ENCODE peak calls at places on chromosomes 11 and 22, in four cellular contexts. One of them, this sample, is unnamed.

GRCh38 chr11:84316866-84317560 is 1030.8 kb upstream of the CCDC90B start:
- DNase-seq in HL-60: no peak
- DNase-seq in GM12878: no peak
- DNase-seq in K562: no peak
- DNase-seq in this sample: no peak

GRCh38 chr11:7418061-7418460 is 67.2 kb upstream of the OLFML1 start:
- DNase-seq in HL-60: no peak
- DNase-seq in GM12878: no peak
- DNase-seq in K562: no peak
- DNase-seq in this sample: no peak

GRCh38 chr11:9017773-9018172 is 14.0 kb upstream of the NRIP3 start:
- DNase-seq in HL-60: peak
- DNase-seq in GM12878: no peak
- DNase-seq in K562: no peak
- DNase-seq in this sample: no peak

GRCh38 chr11:67401495-67402191 is at the start of gene PPP1CA:
- DNase-seq in HL-60: peak
- DNase-seq in GM12878: no peak
- DNase-seq in K562: peak
- DNase-seq in this sample: peak

GRCh38 chr11:64753380-64754123 is 6.2 kb downstream of the PYGM start:
- DNase-seq in HL-60: no peak
- DNase-seq in GM12878: no peak
- DNase-seq in K562: peak
- DNase-seq in this sample: no peak

GRCh38 chr11:66727282-66727882 is 1.6 kb downstream of the SPTBN2 start:
- DNase-seq in HL-60: peak
- DNase-seq in GM12878: no peak
- DNase-seq in K562: peak
- DNase-seq in this sample: peak

GRCh38 chr11:70313945-70314344 is 43.5 kb downstream of the PPFIA1 start:
- DNase-seq in HL-60: peak
- DNase-seq in GM12878: peak
- DNase-seq in K562: no peak
- DNase-seq in this sample: no peak

GRCh38 chr11:61966673-61967176 is 709 bp downstream of the FTH1 start:
- DNase-seq in HL-60: no peak
- DNase-seq in GM12878: no peak
- DNase-seq in K562: peak
- DNase-seq in this sample: no peak

GRCh38 chr11:23778971-23779370 is 717.9 kb upstream of the LUZP2 start:
- DNase-seq in HL-60: no peak
- DNase-seq in GM12878: no peak
- DNase-seq in K562: no peak
- DNase-seq in this sample: no peak

GRCh38 chr11:126485986-126486635 is 130.6 kb downstream of the ST3GAL4 start:
- DNase-seq in HL-60: no peak
- DNase-seq in GM12878: no peak
- DNase-seq in K562: no peak
- DNase-seq in this sample: no peak

GRCh38 chr22:34798605-34799004 is 267.4 kb upstream of the ISX start:
- DNase-seq in HL-60: no peak
- DNase-seq in GM12878: no peak
- DNase-seq in K562: no peak
- DNase-seq in this sample: no peak

GRCh38 chr11:2793781-2794418 is 91.7 kb downstream of the CDKN1C start:
- DNase-seq in HL-60: no peak
- DNase-seq in GM12878: no peak
- DNase-seq in K562: no peak
- DNase-seq in this sample: no peak

GRCh38 chr11:125724125-125724524 is 22.0 kb upstream of the PATE1 start:
- DNase-seq in HL-60: no peak
- DNase-seq in GM12878: no peak
- DNase-seq in K562: peak
- DNase-seq in this sample: no peak

GRCh38 chr11:124586247-124586860 is 16.6 kb downstream of the OR8A1 start:
- DNase-seq in HL-60: peak
- DNase-seq in GM12878: no peak
- DNase-seq in K562: peak
- DNase-seq in this sample: no peak

GRCh38 chr22:31637375-31637937 is 24.6 kb downstream of the PISD start:
- DNase-seq in HL-60: peak
- DNase-seq in GM12878: no peak
- DNase-seq in K562: no peak
- DNase-seq in this sample: peak

GRCh38 chr11:85299247-85299646 is 327.9 kb downstream of the DLG2 start:
- DNase-seq in HL-60: no peak
- DNase-seq in GM12878: no peak
- DNase-seq in K562: no peak
- DNase-seq in this sample: no peak

GRCh38 chr11:104665631-104666030 is 232.6 kb downstream of the CASP12 start:
- DNase-seq in HL-60: peak
- DNase-seq in GM12878: no peak
- DNase-seq in K562: no peak
- DNase-seq in this sample: no peak

GRCh38 chr11:72221386-72221785 is 3.2 kb upstream of the INPPL1 start:
- DNase-seq in HL-60: peak
- DNase-seq in GM12878: no peak
- DNase-seq in K562: no peak
- DNase-seq in this sample: no peak

GRCh38 chr11:73538381-73538872 is 59.5 kb downstream of the FAM168A start:
- DNase-seq in HL-60: peak
- DNase-seq in GM12878: peak
- DNase-seq in K562: no peak
- DNase-seq in this sample: peak

GRCh38 chr11:110131386-110132123 is 38.4 kb downstream of the ZC3H12C start:
- DNase-seq in HL-60: no peak
- DNase-seq in GM12878: no peak
- DNase-seq in K562: no peak
- DNase-seq in this sample: no peak

GRCh38 chr11:76148207-76148606 is 58.1 kb downstream of the WNT11 start:
- DNase-seq in HL-60: no peak
- DNase-seq in GM12878: no peak
- DNase-seq in K562: no peak
- DNase-seq in this sample: no peak

GRCh38 chr11:76147106-76147735 is 59.1 kb downstream of the WNT11 start:
- DNase-seq in HL-60: no peak
- DNase-seq in GM12878: no peak
- DNase-seq in K562: no peak
- DNase-seq in this sample: no peak

GRCh38 chr11:76149713-76150112 is 56.6 kb downstream of the WNT11 start:
- DNase-seq in HL-60: no peak
- DNase-seq in GM12878: no peak
- DNase-seq in K562: no peak
- DNase-seq in this sample: no peak

GRCh38 chr11:76150141-76150540 is 56.2 kb downstream of the WNT11 start:
- DNase-seq in HL-60: no peak
- DNase-seq in GM12878: no peak
- DNase-seq in K562: no peak
- DNase-seq in this sample: no peak

GRCh38 chr11:76148941-76149613 is 57.2 kb downstream of the WNT11 start:
- DNase-seq in HL-60: no peak
- DNase-seq in GM12878: no peak
- DNase-seq in K562: no peak
- DNase-seq in this sample: no peak
- TF ChIP-seq SPI1 in HL-60: no peak
- TF ChIP-seq SPI1 in GM12878: no peak
- TF ChIP-seq SPI1 in K562: no peak
- TF ChIP-seq SPI1 in this sample: no peak

GRCh38 chr11:697028-697491 is 1.4 kb downstream of the TMEM80 start:
- DNase-seq in HL-60: peak
- DNase-seq in GM12878: peak
- DNase-seq in K562: no peak
- DNase-seq in this sample: no peak
- TF ChIP-seq SPI1 in HL-60: no peak
- TF ChIP-seq SPI1 in GM12878: no peak
- TF ChIP-seq SPI1 in K562: no peak
- TF ChIP-seq SPI1 in this sample: peak

GRCh38 chr22:25627271-25627848 is 62.9 kb downstream of the GRK3 start:
- DNase-seq in HL-60: peak
- DNase-seq in GM12878: no peak
- DNase-seq in K562: no peak
- DNase-seq in this sample: no peak

GRCh38 chr22:25626146-25626992 is 61.9 kb downstream of the GRK3 start:
- DNase-seq in HL-60: no peak
- DNase-seq in GM12878: no peak
- DNase-seq in K562: no peak
- DNase-seq in this sample: no peak

GRCh38 chr22:25630446-25630845 is 66.0 kb downstream of the GRK3 start:
- DNase-seq in HL-60: no peak
- DNase-seq in GM12878: no peak
- DNase-seq in K562: no peak
- DNase-seq in this sample: no peak

GRCh38 chr22:25628494-25628893 is 64.0 kb downstream of the GRK3 start:
- DNase-seq in HL-60: no peak
- DNase-seq in GM12878: no peak
- DNase-seq in K562: no peak
- DNase-seq in this sample: no peak

DNA sequence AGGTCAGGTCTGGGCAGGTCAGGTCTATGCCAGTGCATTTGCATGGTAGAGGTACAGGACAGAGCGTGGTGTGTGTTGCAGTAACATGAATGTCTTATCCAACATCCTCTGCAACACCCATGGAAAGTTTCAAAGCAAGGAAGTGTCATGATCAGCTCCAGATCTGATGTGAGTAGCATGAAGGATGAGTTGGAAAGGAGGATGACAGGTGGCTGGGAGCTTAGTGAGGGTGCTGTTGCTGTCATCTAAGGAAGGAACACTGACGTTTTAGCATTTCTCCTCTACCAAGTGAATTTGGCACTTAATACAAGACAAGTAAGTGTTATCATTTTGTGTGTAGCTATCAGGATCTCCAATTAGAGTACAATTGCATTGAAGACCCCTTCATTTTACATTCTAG is 65.1 kb downstream of the GRK3 start:
- DNase-seq in HL-60: no peak
- DNase-seq in GM12878: no peak
- DNase-seq in K562: no peak
- DNase-seq in this sample: no peak
- TF ChIP-seq SPI1 in HL-60: no peak
- TF ChIP-seq SPI1 in GM12878: no peak
- TF ChIP-seq SPI1 in K562: no peak
- TF ChIP-seq SPI1 in this sample: no peak

DNA sequence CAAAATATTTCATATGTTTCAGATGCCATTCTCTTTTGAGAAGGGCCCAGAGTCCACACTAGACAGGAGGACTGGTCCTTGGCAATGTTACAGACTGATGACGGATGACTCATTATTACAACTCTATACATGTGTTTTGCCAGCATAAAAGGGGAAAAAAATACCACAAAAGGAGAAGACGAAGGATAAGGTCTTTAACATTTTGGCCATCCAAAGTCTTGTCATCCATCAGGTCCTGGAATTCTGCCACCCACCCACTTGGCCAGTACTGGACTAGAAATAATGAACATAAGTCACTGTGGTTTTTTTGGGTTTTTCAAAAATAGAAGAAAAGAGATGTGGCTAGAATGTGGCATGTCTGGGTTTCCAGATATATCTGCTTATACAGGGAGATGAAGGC is 57.7 kb upstream of the BDNF start:
- DNase-seq in HL-60: no peak
- DNase-seq in GM12878: no peak
- DNase-seq in K562: no peak
- DNase-seq in this sample: no peak
- TF ChIP-seq SPI1 in HL-60: no peak
- TF ChIP-seq SPI1 in GM12878: no peak
- TF ChIP-seq SPI1 in K562: no peak
- TF ChIP-seq SPI1 in this sample: no peak